ENCODE peak calls at places on chromosome 3, in four cellular contexts. J is K562, A is WTC11, H is HepG2. T is an unnamed sample.
A peak's percentile ranks its signal among the peaks of the same experiment; 100 is the strongest.

GRCh38 chr3:23442598-23443383 is 239.7 kb downstream of the UBE2E2 start:
- DNase-seq in J (no peak), H (no peak), A (no peak), T (no peak)

GRCh38 chr3:143327388-143327787 is 207.8 kb downstream of the CHST2 start:
- DNase-seq in H (no peak), A (no peak), J (no peak), T (no peak)

GRCh38 chr3:100737334-100737733 is 28.0 kb downstream of the TFG start:
- DNase-seq in A (no peak), J (peak; percentile 14), H (no peak), T (peak; percentile 13)

GRCh38 chr3:23169551-23169950 is 33.6 kb upstream of the UBE2E2 start:
- DNase-seq in J (no peak), A (no peak), H (no peak), T (no peak)

GRCh38 chr3:149999421-149999820 is 28.7 kb upstream of the PFN2 start:
- DNase-seq in H (no peak), J (no peak), A (no peak), T (no peak)

GRCh38 chr3:44359146-44359751 is 20.7 kb downstream of the TCAIM start:
- DNase-seq in A (peak; percentile 19), H (peak; percentile 96), J (no peak), T (no peak)

GRCh38 chr3:81485444-81485865 is 276.0 kb downstream of the GBE1 start:
- DNase-seq in J (no peak), H (no peak), A (no peak), T (no peak)

GRCh38 chr3:158152186-158152585 is 42.3 kb downstream of the RSRC1 start:
- DNase-seq in J (no peak), A (no peak), H (no peak), T (no peak)

GRCh38 chr3:176274161-176274560 is 923.1 kb downstream of the TBL1XR1 start:
- DNase-seq in A (no peak), H (no peak), J (no peak), T (no peak)

GRCh38 chr3:71486831-71487230 is 96.7 kb downstream of the FOXP1 start:
- DNase-seq in A (no peak), J (no peak), H (no peak), T (no peak)

GRCh38 chr3:159971311-159971710 is 17.3 kb upstream of the IL12A start:
- DNase-seq in A (no peak), J (no peak), H (no peak), T (no peak)

GRCh38 chr3:183287301-183287971 is 34.4 kb downstream of the B3GNT5 start:
- DNase-seq in J (peak; percentile 33), H (no peak), A (no peak), T (no peak)

GRCh38 chr3:131361464-131362421 is 19.8 kb upstream of the NUDT16 start:
- DNase-seq in A (peak; percentile 96), H (no peak), J (peak; percentile 84), T (no peak)

GRCh38 chr3:16174389-16174788 is at the start of gene GALNT15:
- DNase-seq in J (no peak), A (no peak), H (no peak), T (no peak)

GRCh38 chr3:169895037-169895436 is 16.3 kb upstream of the SAMD7 start:
- DNase-seq in J (no peak), H (no peak), A (no peak), T (no peak)

GRCh38 chr3:72891053-72891855 is 3.4 kb downstream of the GXYLT2 start:
- DNase-seq in A (no peak), J (peak; percentile 15), H (peak; percentile 46), T (no peak)

GRCh38 chr3:160928183-160928718 is 172.2 kb downstream of the PPM1L start:
- DNase-seq in A (no peak), H (no peak), J (no peak), T (peak; percentile 33)

GRCh38 chr3:4827767-4828166 is 151.5 kb upstream of the BHLHE40 start:
- DNase-seq in A (no peak), J (no peak), H (no peak), T (no peak)

GRCh38 chr3:99969133-99969532 is 145.2 kb downstream of the FILIP1L start:
- DNase-seq in A (no peak), J (no peak), H (no peak), T (no peak)

GRCh38 chr3:88671594-88671993 is 435.8 kb upstream of the EPHA3 start:
- DNase-seq in H (no peak), J (no peak), A (no peak), T (no peak)

GRCh38 chr3:36210840-36211655 is 169.3 kb upstream of the STAC start:
- DNase-seq in A (no peak), H (no peak), J (no peak), T (no peak)

GRCh38 chr3:122893282-122893681 is 98.4 kb downstream of the SLC49A4 start:
- DNase-seq in J (no peak), A (no peak), H (peak; percentile 28), T (no peak)

GRCh38 chr3:123349566-123350450 is 99.1 kb downstream of the ADCY5 start:
- DNase-seq in J (no peak), H (no peak), A (no peak), T (no peak)

GRCh38 chr3:38528457-38528856 is 32.3 kb downstream of the EXOG start:
- DNase-seq in H (peak; percentile 28), A (peak; percentile 53), J (no peak), T (no peak)

GRCh38 chr3:22542311-22542710 is 660.8 kb upstream of the UBE2E2 start:
- DNase-seq in H (no peak), J (no peak), A (no peak), T (no peak)

GRCh38 chr3:37935756-37936666 is 54.6 kb upstream of the VILL start:
- DNase-seq in H (peak; percentile 98), J (no peak), A (no peak), T (no peak)

GRCh38 chr3:155766206-155766605 is 21.3 kb upstream of the PLCH1 start:
- DNase-seq in H (no peak), J (no peak), A (no peak), T (no peak)

GRCh38 chr3:10516835-10517465 is 11.6 kb upstream of the ATP2B2 start:
- DNase-seq in J (no peak), A (no peak), H (no peak), T (no peak)

GRCh38 chr3:24550588-24550987 is 55.9 kb upstream of the THRB start:
- DNase-seq in A (no peak), H (no peak), J (no peak), T (no peak)

GRCh38 chr3:24545917-24546316 is 51.3 kb upstream of the THRB start:
- DNase-seq in A (no peak), H (peak; percentile 31), J (no peak), T (no peak)

GRCh38 chr3:24551626-24552025 is 57.0 kb upstream of the THRB start:
- DNase-seq in H (no peak), J (no peak), A (no peak), T (no peak)

DNA sequence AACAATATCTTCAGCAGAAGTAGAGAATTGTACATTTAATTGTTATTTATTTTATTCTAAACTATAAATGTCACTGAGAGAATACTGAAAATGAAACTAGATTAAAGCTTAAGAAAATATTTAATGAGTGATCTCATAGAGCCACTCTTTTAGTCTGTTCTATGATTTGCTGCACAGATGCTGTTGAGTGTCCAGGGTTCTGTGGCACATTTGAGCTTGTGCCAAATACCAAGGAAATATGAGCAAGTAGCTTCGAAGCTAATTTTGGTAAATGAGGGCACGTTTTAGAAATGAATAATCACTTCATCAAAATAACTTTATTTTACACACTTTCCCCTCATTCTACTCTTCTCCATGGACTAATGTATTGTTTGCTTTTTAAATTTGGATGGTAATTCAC is 53.6 kb upstream of the THRB start:
- DNase-seq in J (no peak), A (no peak), H (no peak), T (no peak)
- TF ChIP-seq ELF4 in J (no peak), A (no peak), H (no peak), T (no peak)

GRCh38 chr3:182133752-182134151 is 422.0 kb downstream of the SOX2 start:
- DNase-seq in H (no peak), A (no peak), J (no peak), T (no peak)
- TF ChIP-seq ELF4 in H (no peak), A (no peak), J (no peak), T (no peak)

GRCh38 chr3:126308394-126309125 is 48.6 kb downstream of the KLF15 start:
- DNase-seq in J (no peak), H (no peak), A (peak; percentile 56), T (no peak)

GRCh38 chr3:126307591-126308393 is 49.4 kb downstream of the KLF15 start:
- DNase-seq in J (no peak), H (no peak), A (no peak), T (no peak)

GRCh38 chr3:126310816-126311215 is 46.4 kb downstream of the KLF15 start:
- DNase-seq in A (no peak), H (no peak), J (no peak), T (no peak)

GRCh38 chr3:126309861-126310655 is 47.1 kb downstream of the KLF15 start:
- DNase-seq in J (no peak), A (no peak), H (no peak), T (no peak)

GRCh38 chr3:126309162-126309561 is 48.0 kb downstream of the KLF15 start:
- DNase-seq in J (peak; percentile 10), H (no peak), A (no peak), T (no peak)
- TF ChIP-seq ELF4 in J (no peak), H (no peak), A (no peak), T (no peak)

DNA sequence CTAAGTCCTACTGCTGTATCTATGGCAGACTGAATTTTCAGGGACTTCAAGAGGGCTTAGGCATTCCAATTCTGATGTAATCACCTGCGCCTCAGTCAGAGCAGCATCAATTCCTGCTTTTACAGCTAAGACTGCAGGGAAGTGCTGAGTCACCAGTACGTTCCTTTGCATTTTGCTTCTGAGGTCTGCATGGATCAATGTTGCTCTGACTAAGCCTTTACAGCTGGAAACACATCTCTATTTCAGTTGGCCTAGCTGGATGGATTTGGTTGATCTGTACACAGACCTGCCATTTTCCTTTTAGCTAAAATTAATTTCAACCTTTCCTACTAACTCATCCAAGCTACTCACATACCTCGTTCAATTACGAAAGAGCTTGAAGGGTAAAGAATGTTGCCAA is 51.3 kb downstream of the ETV5 start:
- DNase-seq in H (no peak), J (no peak), A (no peak), T (no peak)
- TF ChIP-seq ELF4 in H (no peak), J (no peak), A (no peak), T (no peak)

DNA sequence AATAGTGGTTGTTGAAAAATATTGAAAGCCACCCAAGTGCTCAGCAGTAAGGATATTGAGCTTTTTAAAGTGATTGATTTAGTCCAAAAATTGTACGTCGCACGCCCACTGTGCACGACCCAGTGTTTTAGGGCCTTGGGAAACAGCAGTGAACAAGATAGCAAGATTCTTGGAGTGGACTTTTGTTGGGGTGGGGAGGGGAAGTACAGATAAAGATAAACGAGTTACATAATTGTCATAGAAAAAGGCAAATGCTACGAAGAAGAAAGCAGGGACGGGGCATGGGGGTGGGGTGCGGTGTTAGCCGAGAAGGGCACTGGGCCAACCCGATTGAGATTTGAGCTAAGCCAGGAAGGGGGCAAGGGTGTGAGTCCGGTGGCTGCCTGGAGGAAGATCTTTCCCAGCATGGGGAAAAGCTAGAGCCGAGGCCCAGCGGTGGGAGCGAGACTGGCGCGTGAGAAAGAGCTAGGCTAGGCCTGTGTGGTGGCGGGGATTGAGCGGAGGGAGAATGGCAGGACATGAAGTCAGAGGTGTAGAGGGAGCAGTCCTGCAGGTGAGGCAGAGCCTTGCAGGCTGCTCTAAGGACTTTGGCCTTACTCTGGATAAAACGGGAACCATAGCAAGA is 454 bp downstream of the HTD2 start:
- DNase-seq in J (peak; percentile 29), A (peak; percentile 27), H (peak; percentile 55), T (peak; percentile 56)
- TF ChIP-seq ELF4 in J (no peak), A (no peak), H (no peak), T (no peak)